ENCODE peak calls at places on chromosomes 7 and 10, in nine cellular contexts. One of them, this sample, is unnamed.

GRCh38 chr7:131525820-131526219 is 30.6 kb downstream of the PODXL start:
- DNase-seq in keratinocyte: no peak
- DNase-seq in tibial nerve: no peak
- DNase-seq in heart right ventricle: no peak
- DNase-seq in right atrium auricular region: no peak
- DNase-seq in GM23248: peak; percentile 54
- DNase-seq in OCI-LY7: no peak
- DNase-seq in gastrocnemius medialis: peak; percentile 1
- DNase-seq in HepG2: no peak
- DNase-seq in this sample: no peak

GRCh38 chr7:39035156-39035555 is 57.4 kb downstream of the POU6F2 start:
- DNase-seq in keratinocyte: no peak
- DNase-seq in tibial nerve: no peak
- DNase-seq in heart right ventricle: no peak
- DNase-seq in right atrium auricular region: no peak
- DNase-seq in GM23248: no peak
- DNase-seq in OCI-LY7: no peak
- DNase-seq in gastrocnemius medialis: no peak
- DNase-seq in HepG2: no peak
- DNase-seq in this sample: no peak

GRCh38 chr10:75486591-75486990 is 55.2 kb downstream of the LRMDA start:
- DNase-seq in keratinocyte: no peak
- DNase-seq in tibial nerve: no peak
- DNase-seq in heart right ventricle: no peak
- DNase-seq in right atrium auricular region: no peak
- DNase-seq in GM23248: no peak
- DNase-seq in OCI-LY7: no peak
- DNase-seq in gastrocnemius medialis: no peak
- DNase-seq in HepG2: no peak
- DNase-seq in this sample: no peak

GRCh38 chr7:36961097-36961496 is 236.8 kb upstream of the AOAH start:
- DNase-seq in keratinocyte: no peak
- DNase-seq in tibial nerve: no peak
- DNase-seq in heart right ventricle: no peak
- DNase-seq in right atrium auricular region: no peak
- DNase-seq in GM23248: no peak
- DNase-seq in OCI-LY7: no peak
- DNase-seq in gastrocnemius medialis: no peak
- DNase-seq in HepG2: no peak
- DNase-seq in this sample: no peak

GRCh38 chr7:16634292-16634738 is 11.2 kb downstream of the ANKMY2 start:
- DNase-seq in keratinocyte: no peak
- DNase-seq in tibial nerve: no peak
- DNase-seq in heart right ventricle: no peak
- DNase-seq in right atrium auricular region: no peak
- DNase-seq in GM23248: no peak
- DNase-seq in OCI-LY7: no peak
- DNase-seq in gastrocnemius medialis: peak; percentile 49
- DNase-seq in HepG2: no peak
- DNase-seq in this sample: peak; percentile 60

GRCh38 chr10:89392974-89393373 is 551 bp downstream of the IFIT1 start:
- DNase-seq in keratinocyte: no peak
- DNase-seq in tibial nerve: no peak
- DNase-seq in heart right ventricle: no peak
- DNase-seq in right atrium auricular region: no peak
- DNase-seq in GM23248: peak; percentile 85
- DNase-seq in OCI-LY7: no peak
- DNase-seq in gastrocnemius medialis: peak; percentile 33
- DNase-seq in HepG2: no peak
- DNase-seq in this sample: no peak

GRCh38 chr10:112232670-112233069 is 49.1 kb upstream of the GPAM start:
- DNase-seq in keratinocyte: no peak
- DNase-seq in tibial nerve: no peak
- DNase-seq in heart right ventricle: no peak
- DNase-seq in right atrium auricular region: no peak
- DNase-seq in GM23248: no peak
- DNase-seq in OCI-LY7: peak; percentile 11
- DNase-seq in gastrocnemius medialis: no peak
- DNase-seq in HepG2: no peak
- DNase-seq in this sample: peak; percentile 62

GRCh38 chr10:8168836-8169235 is 114.3 kb downstream of the GATA3 start:
- DNase-seq in keratinocyte: no peak
- DNase-seq in tibial nerve: no peak
- DNase-seq in heart right ventricle: no peak
- DNase-seq in right atrium auricular region: no peak
- DNase-seq in GM23248: no peak
- DNase-seq in OCI-LY7: no peak
- DNase-seq in gastrocnemius medialis: no peak
- DNase-seq in HepG2: no peak
- DNase-seq in this sample: no peak

GRCh38 chr10:9342865-9343450 is 1288.5 kb downstream of the GATA3 start:
- DNase-seq in keratinocyte: no peak
- DNase-seq in tibial nerve: no peak
- DNase-seq in heart right ventricle: no peak
- DNase-seq in right atrium auricular region: no peak
- DNase-seq in GM23248: peak; percentile 66
- DNase-seq in OCI-LY7: peak; percentile 60
- DNase-seq in gastrocnemius medialis: no peak
- DNase-seq in HepG2: peak; percentile 33
- DNase-seq in this sample: no peak

GRCh38 chr7:150444674-150445365 is 5.6 kb upstream of the GIMAP8 start:
- DNase-seq in keratinocyte: no peak
- DNase-seq in tibial nerve: no peak
- DNase-seq in heart right ventricle: no peak
- DNase-seq in right atrium auricular region: no peak
- DNase-seq in GM23248: no peak
- DNase-seq in OCI-LY7: no peak
- DNase-seq in gastrocnemius medialis: no peak
- DNase-seq in HepG2: no peak
- DNase-seq in this sample: peak; percentile 43

GRCh38 chr10:14952851-14953451 is 945 bp downstream of the DCLRE1C start:
- DNase-seq in keratinocyte: no peak
- DNase-seq in tibial nerve: no peak
- DNase-seq in heart right ventricle: no peak
- DNase-seq in right atrium auricular region: no peak
- DNase-seq in GM23248: peak; percentile 41
- DNase-seq in OCI-LY7: peak; percentile 53
- DNase-seq in gastrocnemius medialis: no peak
- DNase-seq in HepG2: no peak
- DNase-seq in this sample: no peak

GRCh38 chr7:79774150-79774549 is 320.7 kb upstream of the MAGI2 start:
- DNase-seq in keratinocyte: no peak
- DNase-seq in tibial nerve: no peak
- DNase-seq in heart right ventricle: no peak
- DNase-seq in right atrium auricular region: no peak
- DNase-seq in GM23248: peak; percentile 44
- DNase-seq in OCI-LY7: no peak
- DNase-seq in gastrocnemius medialis: no peak
- DNase-seq in HepG2: no peak
- DNase-seq in this sample: no peak

GRCh38 chr10:99172130-99172738 is 63.4 kb downstream of the HPSE2 start:
- DNase-seq in keratinocyte: peak; percentile 9
- DNase-seq in tibial nerve: no peak
- DNase-seq in heart right ventricle: no peak
- DNase-seq in right atrium auricular region: no peak
- DNase-seq in GM23248: peak; percentile 85
- DNase-seq in OCI-LY7: no peak
- DNase-seq in gastrocnemius medialis: no peak
- DNase-seq in HepG2: peak; percentile 32
- DNase-seq in this sample: no peak

GRCh38 chr7:121545418-121545817 is 149.3 kb upstream of the FAM3C start:
- DNase-seq in keratinocyte: no peak
- DNase-seq in tibial nerve: no peak
- DNase-seq in heart right ventricle: no peak
- DNase-seq in right atrium auricular region: no peak
- DNase-seq in GM23248: no peak
- DNase-seq in OCI-LY7: no peak
- DNase-seq in gastrocnemius medialis: no peak
- DNase-seq in HepG2: no peak
- DNase-seq in this sample: no peak

GRCh38 chr10:74500026-74500704 is 326.2 kb upstream of the KAT6B start:
- DNase-seq in keratinocyte: no peak
- DNase-seq in tibial nerve: no peak
- DNase-seq in heart right ventricle: no peak
- DNase-seq in right atrium auricular region: no peak
- DNase-seq in GM23248: no peak
- DNase-seq in OCI-LY7: no peak
- DNase-seq in gastrocnemius medialis: no peak
- DNase-seq in HepG2: no peak
- DNase-seq in this sample: no peak

GRCh38 chr7:14047709-14048399 is 58.4 kb upstream of the ETV1 start:
- DNase-seq in keratinocyte: no peak
- DNase-seq in tibial nerve: no peak
- DNase-seq in heart right ventricle: no peak
- DNase-seq in right atrium auricular region: no peak
- DNase-seq in GM23248: no peak
- DNase-seq in OCI-LY7: peak; percentile 7
- DNase-seq in gastrocnemius medialis: no peak
- DNase-seq in HepG2: no peak
- DNase-seq in this sample: no peak

GRCh38 chr10:96670786-96671185 is 49.5 kb downstream of the PIK3AP1 start:
- DNase-seq in keratinocyte: no peak
- DNase-seq in tibial nerve: no peak
- DNase-seq in heart right ventricle: no peak
- DNase-seq in right atrium auricular region: no peak
- DNase-seq in GM23248: no peak
- DNase-seq in OCI-LY7: peak; percentile 32
- DNase-seq in gastrocnemius medialis: no peak
- DNase-seq in HepG2: peak; percentile 44
- DNase-seq in this sample: no peak

GRCh38 chr10:77856566-77856965 is 70.0 kb downstream of the DLG5 start:
- DNase-seq in keratinocyte: no peak
- DNase-seq in tibial nerve: no peak
- DNase-seq in heart right ventricle: no peak
- DNase-seq in right atrium auricular region: no peak
- DNase-seq in GM23248: no peak
- DNase-seq in OCI-LY7: no peak
- DNase-seq in gastrocnemius medialis: no peak
- DNase-seq in HepG2: no peak
- DNase-seq in this sample: no peak

GRCh38 chr7:8217200-8218068 is 44.5 kb downstream of the ICA1 start:
- DNase-seq in keratinocyte: no peak
- DNase-seq in tibial nerve: no peak
- DNase-seq in heart right ventricle: peak; percentile 51
- DNase-seq in right atrium auricular region: no peak
- DNase-seq in GM23248: peak; percentile 81
- DNase-seq in OCI-LY7: peak; percentile 85
- DNase-seq in gastrocnemius medialis: no peak
- DNase-seq in HepG2: peak; percentile 51
- DNase-seq in this sample: no peak

GRCh38 chr7:131007439-131008330 is 273.7 kb upstream of the KLF14 start:
- DNase-seq in keratinocyte: no peak
- DNase-seq in tibial nerve: no peak
- DNase-seq in heart right ventricle: peak; percentile 67
- DNase-seq in right atrium auricular region: peak; percentile 79
- DNase-seq in GM23248: peak; percentile 93
- DNase-seq in OCI-LY7: peak; percentile 48
- DNase-seq in gastrocnemius medialis: no peak
- DNase-seq in HepG2: peak; percentile 70
- DNase-seq in this sample: peak; percentile 67

GRCh38 chr7:28808786-28809533 is 149.2 kb downstream of the TRIL start:
- DNase-seq in keratinocyte: no peak
- DNase-seq in tibial nerve: peak; percentile 22
- DNase-seq in heart right ventricle: no peak
- DNase-seq in right atrium auricular region: no peak
- DNase-seq in GM23248: peak; percentile 78
- DNase-seq in OCI-LY7: peak; percentile 28
- DNase-seq in gastrocnemius medialis: no peak
- DNase-seq in HepG2: no peak
- DNase-seq in this sample: no peak
- H3K27ac ChIP-seq in keratinocyte: no peak overlapping the region
- H3K27ac ChIP-seq in tibial nerve: no peak overlapping the region
- H3K27ac ChIP-seq in heart right ventricle: no peak overlapping the region
- H3K27ac ChIP-seq in right atrium auricular region: no peak overlapping the region
- H3K27ac ChIP-seq in GM23248: peak overlapping the region; percentile 59
- H3K27ac ChIP-seq in OCI-LY7: no peak overlapping the region
- H3K27ac ChIP-seq in gastrocnemius medialis: no peak overlapping the region
- H3K27ac ChIP-seq in HepG2: no peak overlapping the region
- H3K27ac ChIP-seq in this sample: no peak overlapping the region

DNA sequence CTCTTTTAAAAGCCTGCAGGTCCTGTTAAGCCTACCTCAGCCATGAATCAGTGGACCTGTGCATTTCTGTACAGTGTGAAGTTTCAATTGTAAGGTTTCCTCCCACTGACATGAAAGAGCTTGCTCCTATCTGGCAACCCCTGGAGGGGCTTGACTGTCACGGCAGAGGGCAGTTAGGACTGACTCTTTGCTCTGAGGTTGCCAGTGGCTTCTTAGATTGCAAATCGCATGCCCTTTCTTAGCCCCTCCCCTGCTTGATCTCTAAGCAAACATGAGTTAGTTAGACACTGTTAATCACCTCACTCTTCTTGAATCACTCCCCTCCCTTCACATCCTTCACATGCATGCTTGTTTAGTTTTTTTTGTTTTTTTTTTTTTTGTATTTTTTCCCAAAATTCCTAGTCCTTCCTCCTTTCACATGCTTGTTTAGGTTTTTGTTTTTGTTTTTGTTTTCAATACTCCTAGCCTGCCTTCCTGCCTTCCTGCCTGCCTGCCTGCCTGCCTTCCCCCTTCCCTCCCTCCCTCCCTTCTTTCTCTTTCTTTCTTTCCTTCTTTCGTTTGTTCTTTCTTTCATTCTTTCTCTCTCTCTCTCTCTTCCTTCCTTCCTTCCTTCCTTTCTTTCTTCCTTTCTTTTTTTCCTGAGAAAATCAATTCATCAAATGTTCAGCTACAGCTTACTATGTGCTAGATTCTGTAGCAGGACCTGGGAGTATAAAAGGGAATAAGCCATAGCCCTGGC is 6.0 kb upstream of the HIPK2 start:
- DNase-seq in keratinocyte: no peak
- DNase-seq in tibial nerve: no peak
- DNase-seq in heart right ventricle: no peak
- DNase-seq in right atrium auricular region: no peak
- DNase-seq in GM23248: no peak
- DNase-seq in OCI-LY7: no peak
- DNase-seq in gastrocnemius medialis: no peak
- DNase-seq in HepG2: no peak
- DNase-seq in this sample: no peak
- H3K27ac ChIP-seq in keratinocyte: no peak overlapping the region
- H3K27ac ChIP-seq in tibial nerve: no peak overlapping the region
- H3K27ac ChIP-seq in heart right ventricle: no peak overlapping the region
- H3K27ac ChIP-seq in right atrium auricular region: no peak overlapping the region
- H3K27ac ChIP-seq in GM23248: no peak overlapping the region
- H3K27ac ChIP-seq in OCI-LY7: no peak overlapping the region
- H3K27ac ChIP-seq in gastrocnemius medialis: no peak overlapping the region
- H3K27ac ChIP-seq in HepG2: no peak overlapping the region
- H3K27ac ChIP-seq in this sample: no peak overlapping the region

GRCh38 chr10:122498521-122498920 is 37.2 kb downstream of the HTRA1 start:
- DNase-seq in keratinocyte: no peak
- DNase-seq in tibial nerve: no peak
- DNase-seq in heart right ventricle: peak; percentile 44
- DNase-seq in right atrium auricular region: no peak
- DNase-seq in GM23248: peak; percentile 42
- DNase-seq in OCI-LY7: no peak
- DNase-seq in gastrocnemius medialis: peak; percentile 25
- DNase-seq in HepG2: no peak
- DNase-seq in this sample: no peak
- H3K27ac ChIP-seq in keratinocyte: no peak overlapping the region
- H3K27ac ChIP-seq in tibial nerve: peak overlapping the region; percentile 54
- H3K27ac ChIP-seq in heart right ventricle: peak overlapping the region; percentile 42
- H3K27ac ChIP-seq in right atrium auricular region: peak overlapping the region; percentile 56
- H3K27ac ChIP-seq in GM23248: peak overlapping the region; percentile 63
- H3K27ac ChIP-seq in OCI-LY7: no peak overlapping the region
- H3K27ac ChIP-seq in gastrocnemius medialis: peak overlapping the region; percentile 33
- H3K27ac ChIP-seq in HepG2: no peak overlapping the region
- H3K27ac ChIP-seq in this sample: peak overlapping the region; percentile 6

GRCh38 chr10:34551295-34551694 is 263.8 kb downstream of the PARD3 start:
- DNase-seq in keratinocyte: no peak
- DNase-seq in tibial nerve: no peak
- DNase-seq in heart right ventricle: no peak
- DNase-seq in right atrium auricular region: no peak
- DNase-seq in GM23248: no peak
- DNase-seq in OCI-LY7: no peak
- DNase-seq in gastrocnemius medialis: no peak
- DNase-seq in HepG2: no peak
- DNase-seq in this sample: no peak
- H3K27ac ChIP-seq in keratinocyte: no peak overlapping the region
- H3K27ac ChIP-seq in tibial nerve: no peak overlapping the region
- H3K27ac ChIP-seq in heart right ventricle: no peak overlapping the region
- H3K27ac ChIP-seq in right atrium auricular region: no peak overlapping the region
- H3K27ac ChIP-seq in GM23248: no peak overlapping the region
- H3K27ac ChIP-seq in OCI-LY7: no peak overlapping the region
- H3K27ac ChIP-seq in gastrocnemius medialis: no peak overlapping the region
- H3K27ac ChIP-seq in HepG2: no peak overlapping the region
- H3K27ac ChIP-seq in this sample: no peak overlapping the region

This sample was measured in upper lobe of left lung.